ENCODE peak calls at places on chromosomes 4 and X, in five cellular contexts. V is bronchial epithelial cell, N is neuronal stem cell, P is astrocyte of the spinal cord, L is DND-41. X is an unnamed sample.

GRCh38 chr4:158809611-158810486 is 41.0 kb downstream of the FNIP2 start:
- DNase-seq in V (peak), N (no peak), P (peak), L (no peak), X (peak)

GRCh38 chr4:82803746-82804145 is 5.2 kb upstream of the SCD5 start:
- DNase-seq in V (no peak), N (no peak), P (no peak), L (no peak), X (no peak)

GRCh38 chrX:16754019-16754418 is 32.2 kb upstream of the TXLNG start:
- DNase-seq in V (no peak), N (no peak), P (no peak), L (no peak), X (no peak)

GRCh38 chrX:18855919-18856644 is 127.8 kb downstream of the PHKA2 start:
- DNase-seq in V (peak), N (no peak), P (peak), L (peak), X (peak)

GRCh38 chrX:24879679-24880078 is 136.1 kb downstream of the ARX start:
- DNase-seq in V (no peak), N (no peak), P (no peak), L (no peak), X (no peak)

GRCh38 chr4:85708468-85708867 is 233.5 kb downstream of the ARHGAP24 start:
- DNase-seq in V (no peak), N (no peak), P (no peak), L (no peak), X (no peak)

GRCh38 chrX:40644821-40645358 is 2.5 kb downstream of the CXorf38 start:
- DNase-seq in V (peak), N (no peak), P (peak), L (peak), X (peak)

GRCh38 chr4:76307670-76308014 is 1.1 kb downstream of the STBD1 start:
- DNase-seq in V (no peak), N (no peak), P (no peak), L (no peak), X (no peak)

GRCh38 chr4:15130441-15130840 is 128.2 kb downstream of the CPEB2 start:
- DNase-seq in V (no peak), N (no peak), P (no peak), L (no peak), X (no peak)

GRCh38 chrX:53798281-53798680 is 111.8 kb upstream of the HUWE1 start:
- DNase-seq in V (no peak), N (no peak), P (no peak), L (peak), X (no peak)

GRCh38 chr4:109125084-109125483 is 177.4 kb downstream of the COL25A1 start:
- DNase-seq in V (no peak), N (no peak), P (no peak), L (no peak), X (no peak)

GRCh38 chr4:18075823-18076433 is 54.4 kb upstream of the LCORL start:
- DNase-seq in V (no peak), N (no peak), P (no peak), L (peak), X (peak)

GRCh38 chrX:74300869-74301268 is 3.1 kb upstream of the ZCCHC13 start:
- DNase-seq in V (no peak), N (no peak), P (no peak), L (no peak), X (no peak)

GRCh38 chr4:171644430-171645057 is 168.7 kb upstream of the GALNTL6 start:
- DNase-seq in V (no peak), N (no peak), P (no peak), L (no peak), X (no peak)

GRCh38 chr4:158443731-158444130 is 78.0 kb upstream of the RXFP1 start:
- DNase-seq in V (no peak), N (no peak), P (no peak), L (no peak), X (no peak)

GRCh38 chr4:182969651-182970279 is 52.6 kb upstream of the DCTD start:
- DNase-seq in V (no peak), N (no peak), P (no peak), L (no peak), X (no peak)

GRCh38 chr4:125703443-125703842 is 388.7 kb downstream of the FAT4 start:
- DNase-seq in V (peak), N (no peak), P (peak), L (no peak), X (no peak)

GRCh38 chr4:48905363-48906015 is 1.1 kb downstream of the OCIAD2 start:
- DNase-seq in V (peak), N (no peak), P (peak), L (no peak), X (no peak)

GRCh38 chr4:126238010-126238409 is 923.3 kb downstream of the FAT4 start:
- DNase-seq in V (no peak), N (no peak), P (no peak), L (no peak), X (no peak)

DNA sequence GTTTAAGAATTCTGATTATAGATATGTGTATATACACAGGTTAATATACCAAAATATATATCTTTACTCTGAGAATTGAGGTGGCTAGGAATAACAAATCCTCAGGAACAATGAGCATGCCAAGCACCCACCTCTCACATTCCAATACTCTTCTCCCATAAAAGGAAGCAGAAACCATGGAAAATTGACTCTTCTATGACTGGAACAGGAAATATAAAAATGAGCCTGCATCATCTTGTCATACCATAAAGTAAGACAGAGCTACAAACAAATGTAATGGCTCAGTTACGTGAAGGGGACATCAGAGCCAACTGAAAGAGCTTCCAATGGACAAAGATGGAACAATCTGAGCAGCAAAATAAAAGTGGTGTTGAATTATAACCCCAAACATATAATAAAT is 3.8 kb upstream of the MAGEA8 start:
- DNase-seq in V (no peak), N (no peak), P (no peak), L (no peak), X (no peak)
- H3K4me3 ChIP-seq in V (no peak), N (no peak), P (no peak), L (no peak), X (no peak)

GRCh38 chrX:1164322-1165288 is 47.8 kb downstream of the CRLF2 start:
- DNase-seq in V (no peak), N (no peak), P (no peak), L (no peak), X (no peak)
- H3K4me3 ChIP-seq in V (no peak), N (no peak), P (no peak), L (no peak), X (no peak)

GRCh38 chr4:145732001-145732400 is 52.1 kb downstream of the C4orf51 start:
- DNase-seq in V (no peak), N (no peak), P (no peak), L (no peak), X (no peak)
- H3K4me3 ChIP-seq in V (no peak), N (no peak), P (no peak), L (no peak), X (no peak)

DNA sequence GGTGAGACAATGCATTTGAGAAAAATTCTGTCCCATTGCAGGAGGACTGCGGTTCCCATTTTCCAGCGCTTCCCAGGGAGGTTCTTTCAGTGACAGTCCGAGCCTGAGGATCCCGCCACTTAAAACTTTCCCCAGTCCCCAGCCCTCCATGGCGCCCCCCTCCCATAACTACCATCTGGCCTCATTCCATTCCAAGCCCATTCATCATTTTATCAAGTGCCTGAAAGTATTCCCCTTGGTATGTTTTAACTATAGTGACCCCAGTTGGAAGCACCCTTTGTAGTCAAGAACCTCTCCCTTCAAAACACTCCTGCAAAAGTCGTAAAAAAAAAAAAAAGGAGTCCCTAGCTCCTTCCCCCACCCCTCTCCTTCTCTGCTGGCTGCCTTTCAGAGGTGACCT is 1.2 kb downstream of the RASL11B start:
- DNase-seq in V (no peak), N (no peak), P (no peak), L (no peak), X (no peak)
- H3K4me3 ChIP-seq in V (no peak), N (peak), P (no peak), L (no peak), X (no peak)

DNA sequence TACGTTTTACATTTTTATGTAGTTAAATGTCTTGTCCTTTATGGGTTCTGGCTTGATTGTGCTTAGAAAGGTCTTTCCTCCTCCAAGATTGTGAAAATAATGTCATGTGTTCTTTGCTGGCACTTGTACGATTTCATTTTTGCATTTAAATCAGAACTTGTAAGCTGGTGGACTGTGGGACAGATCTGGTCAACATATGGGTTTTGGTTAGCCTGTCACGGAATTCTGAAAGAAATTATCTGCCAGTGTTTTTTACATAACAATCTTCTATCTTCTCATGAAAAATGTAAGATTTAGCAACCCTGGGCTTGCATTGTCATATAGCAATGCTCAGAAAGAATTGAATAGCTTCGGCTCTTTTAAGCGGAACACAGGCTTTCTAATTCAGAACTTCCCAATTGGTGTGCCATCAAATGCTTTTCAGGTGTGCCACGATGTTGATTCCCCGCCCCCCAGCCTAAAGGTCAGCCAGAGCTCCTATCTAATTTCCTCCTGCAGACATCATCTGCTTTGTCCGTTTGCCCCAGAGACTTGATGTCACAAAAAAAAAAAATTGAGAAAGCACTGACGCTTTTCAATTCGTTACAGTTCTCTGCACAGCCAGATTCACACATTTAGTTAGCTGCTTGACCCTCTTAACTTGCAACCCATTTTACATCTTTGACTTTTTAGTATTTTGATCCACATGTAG is 16.2 kb downstream of the AFF1 start:
- DNase-seq in V (no peak), N (no peak), P (no peak), L (no peak), X (no peak)
- H3K4me3 ChIP-seq in V (no peak), N (no peak), P (no peak), L (no peak), X (no peak)

DNA sequence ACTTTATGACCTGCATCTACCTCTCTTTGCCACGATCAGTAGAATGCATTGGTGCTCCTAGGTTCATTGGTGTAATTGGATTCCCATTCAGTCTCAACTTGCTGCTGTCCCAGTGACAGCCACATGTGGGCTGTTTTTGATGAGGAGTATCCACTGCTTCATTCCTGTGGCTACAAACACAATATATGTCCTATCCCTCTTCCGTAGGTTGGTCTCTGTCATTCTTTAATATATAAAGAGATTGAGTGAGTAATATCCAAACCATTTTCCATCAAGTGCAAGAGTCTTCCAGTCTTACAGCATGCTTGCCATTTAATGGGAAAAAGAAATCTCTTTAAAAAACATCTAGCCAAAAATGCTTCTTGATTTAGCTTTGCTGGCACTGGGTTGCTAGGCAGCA is 244.0 kb downstream of the ARHGAP10 start:
- DNase-seq in V (no peak), N (no peak), P (peak), L (no peak), X (no peak)
- H3K4me3 ChIP-seq in V (no peak), N (no peak), P (no peak), L (no peak), X (no peak)

GRCh38 chr4:63693321-63693720 is 715.9 kb downstream of the TECRL start:
- DNase-seq in V (peak), N (no peak), P (no peak), L (no peak), X (no peak)
- H3K4me3 ChIP-seq in V (no peak), N (no peak), P (no peak), L (no peak), X (no peak)

GRCh38 chr4:30716158-30716557 is 4.0 kb upstream of the PCDH7 start:
- DNase-seq in V (peak), N (peak), P (peak), L (no peak), X (peak)
- H3K4me3 ChIP-seq in V (peak), N (no peak), P (peak), L (no peak), X (peak)